ENCODE peak calls at places on chromosome 17, in four cellular contexts. L, Q, B and W are unnamed samples.

GRCh38 chr17:44777394-44778348 is 18.9 kb downstream of the ADAM11 start:
- DNase-seq in L (no peak), B (no peak), Q (no peak), W (no peak)

GRCh38 chr17:66142428-66142827 is 49.5 kb downstream of the CEP112 start:
- DNase-seq in L (no peak), Q (no peak), B (no peak), W (no peak)

GRCh38 chr17:66540131-66540781 is 237.8 kb downstream of the PRKCA start:
- DNase-seq in B (peak; percentile 54), L (no peak), Q (peak; percentile 74), W (peak; percentile 95)

GRCh38 chr17:4591529-4591928 is 7.2 kb downstream of the SMTNL2 start:
- DNase-seq in L (no peak), B (no peak), Q (peak; percentile 21), W (peak; percentile 49)

GRCh38 chr17:61393550-61393903 is 6.1 kb upstream of the TBX2 start:
- DNase-seq in B (no peak), L (no peak), Q (no peak), W (no peak)

GRCh38 chr17:17990282-17990681 is 17.6 kb downstream of the DRC3 start:
- DNase-seq in B (no peak), Q (no peak), L (no peak), W (no peak)

GRCh38 chr17:51814521-51814920 is 344.0 kb downstream of the CA10 start:
- DNase-seq in B (no peak), L (no peak), Q (no peak), W (no peak)

GRCh38 chr17:39027037-39027436 is 59.8 kb upstream of the FBXO47 start:
- DNase-seq in Q (peak; percentile 26), L (peak; percentile 83), B (peak; percentile 68), W (peak; percentile 14)

GRCh38 chr17:2962729-2963128 is 100.7 kb downstream of the OR1D5 start:
- DNase-seq in B (no peak), Q (no peak), L (peak; percentile 48), W (no peak)

GRCh38 chr17:7475764-7476422 is 3.5 kb downstream of the ZBTB4 start:
- DNase-seq in L (no peak), B (peak; percentile 61), Q (peak; percentile 79), W (peak; percentile 74)

GRCh38 chr17:61556224-61557188 is 34.5 kb downstream of the NACA2 start:
- DNase-seq in L (no peak), Q (peak; percentile 9), B (no peak), W (no peak)

GRCh38 chr17:7632492-7632894 is 2.6 kb downstream of the SHBG start:
- DNase-seq in Q (peak; percentile 73), L (no peak), B (no peak), W (peak; percentile 65)

GRCh38 chr17:53353919-53354351 is 468.8 kb upstream of the KIF2B start:
- DNase-seq in L (no peak), B (peak; percentile 43), Q (no peak), W (no peak)

GRCh38 chr17:4130715-4131114 is 12.1 kb downstream of the ZZEF1 start:
- DNase-seq in B (no peak), L (no peak), Q (peak; percentile 16), W (peak; percentile 76)

GRCh38 chr17:76381633-76382304 is 2.6 kb upstream of the SPHK1 start:
- DNase-seq in L (no peak), Q (no peak), B (no peak), W (no peak)

GRCh38 chr17:70661342-70662222 is 492.2 kb downstream of the KCNJ2 start:
- DNase-seq in Q (no peak), B (peak; percentile 66), L (no peak), W (peak; percentile 22)

GRCh38 chr17:71970312-71970711 is 150.5 kb upstream of the SOX9 start:
- DNase-seq in Q (no peak), B (peak; percentile 42), L (no peak), W (peak; percentile 43)

GRCh38 chr17:14303343-14304221 is 2.7 kb downstream of the HS3ST3B1 start:
- DNase-seq in Q (peak; percentile 32), L (peak; percentile 61), B (no peak), W (no peak)

GRCh38 chr17:2967515-2967914 is 95.9 kb downstream of the OR1D5 start:
- DNase-seq in Q (peak; percentile 16), L (no peak), B (no peak), W (no peak)

GRCh38 chr17:76447931-76448652 is 4.9 kb downstream of the UBE2O start:
- DNase-seq in L (no peak), B (no peak), Q (peak; percentile 43), W (peak; percentile 36)

GRCh38 chr17:55814377-55814776 is 63.5 kb downstream of the PCTP start:
- DNase-seq in Q (no peak), L (peak; percentile 57), B (no peak), W (no peak)

GRCh38 chr17:1720856-1721386 is 3.6 kb upstream of the WDR81 start:
- DNase-seq in B (peak; percentile 73), Q (peak; percentile 67), L (peak; percentile 79), W (peak; percentile 63)
- TF ChIP-seq CTCF in B (peak; percentile 99), Q (peak; percentile 99), L (peak; percentile 97), W (peak; percentile 100)

DNA sequence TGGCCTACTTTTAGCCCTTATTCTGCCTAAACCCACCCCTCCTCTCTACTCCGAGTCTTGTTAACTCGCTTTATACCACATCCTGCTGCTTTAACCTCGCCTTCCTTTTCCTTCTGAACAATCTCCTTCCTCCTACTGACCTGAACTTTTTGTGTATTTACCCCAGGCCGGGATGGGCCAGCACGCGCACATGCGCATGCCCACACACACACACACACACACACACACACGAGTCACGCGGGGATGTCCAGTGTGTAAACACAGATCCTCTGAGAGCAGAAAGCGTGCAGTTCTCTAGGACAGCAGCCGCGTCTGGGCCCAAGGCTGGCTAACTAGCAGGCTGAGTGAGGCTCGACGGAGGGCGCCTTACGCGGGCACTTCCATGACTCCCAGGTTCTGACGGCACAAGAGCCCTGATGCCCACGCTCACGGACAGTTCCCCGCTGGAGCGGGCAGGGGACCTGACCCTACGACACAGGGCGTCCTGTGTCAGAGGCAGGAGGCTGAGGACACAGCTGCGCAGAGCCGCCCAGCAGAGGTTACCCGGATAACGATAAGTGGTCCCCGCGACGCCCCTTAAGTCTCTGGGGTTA is 610 bp downstream of the PIK3R5 start:
- DNase-seq in B (no peak), Q (no peak), L (peak; percentile 73), W (no peak)
- H3K4me3 ChIP-seq in B (no peak overlapping the region), Q (no peak overlapping the region), L (peak overlapping the region; percentile 61), W (no peak overlapping the region)

GRCh38 chr17:48011405-48012150 is 26.0 kb downstream of the COPZ2 start:
- DNase-seq in Q (peak; percentile 40), L (no peak), B (peak; percentile 57), W (peak; percentile 48)
- TF ChIP-seq CTCF in Q (peak; percentile 63), L (peak; percentile 47), B (peak; percentile 48), W (peak; percentile 55)

GRCh38 chr17:40320771-40321501 is 12.0 kb downstream of the RARA start:
- DNase-seq in L (peak; percentile 81), B (no peak), Q (peak; percentile 65), W (no peak)
- H3K4me3 ChIP-seq in L (peak overlapping the region; percentile 100), B (no peak overlapping the region), Q (peak overlapping the region; percentile 95), W (no peak overlapping the region)